ENCODE peak calls at places on chromosomes 11 and 22, in ten cellular contexts. W, N, J, F, I, B, S, A, O and T are unnamed samples.

GRCh38 chr22:37001826-37002225 is 17.4 kb downstream of the TST start:
- DNase-seq in A (no peak), O (no peak), I (no peak), B (no peak), W (no peak), F (no peak), J (no peak), N (no peak), S (no peak), T (no peak)

GRCh38 chr11:10858505-10859360 is 880 bp upstream of the ZBED5 start:
- DNase-seq in F (peak; percentile 84), S (peak; percentile 65), O (peak; percentile 69), N (peak; percentile 19), J (peak; percentile 66), W (no peak), I (peak; percentile 63), A (peak; percentile 55), B (no peak), T (peak; percentile 79)

GRCh38 chr22:19814428-19814827 is 40.2 kb downstream of the GNB1L start:
- DNase-seq in S (peak; percentile 5), F (no peak), B (no peak), A (no peak), N (no peak), W (no peak), O (no peak), I (no peak), J (no peak), T (no peak)

GRCh38 chr22:27212617-27213177 is 555.3 kb downstream of the MIAT start:
- DNase-seq in O (peak; percentile 84), W (peak; percentile 41), I (peak; percentile 96), F (peak; percentile 97), S (no peak), N (peak; percentile 98), J (peak; percentile 86), B (no peak), A (peak; percentile 18), T (peak; percentile 87)

GRCh38 chr11:131914299-131914902 is 544.0 kb downstream of the NTM start:
- DNase-seq in N (peak; percentile 44), O (no peak), I (peak; percentile 20), W (no peak), S (no peak), B (no peak), J (no peak), F (no peak), A (no peak), T (no peak)

GRCh38 chr11:118877487-118878173 is 6.1 kb upstream of the CXCR5 start:
- DNase-seq in N (no peak), B (no peak), F (no peak), I (no peak), A (no peak), W (no peak), S (no peak), O (no peak), J (no peak), T (no peak)

GRCh38 chr22:50578776-50579310 is 616 bp upstream of the CPT1B start:
- DNase-seq in F (peak; percentile 65), S (no peak), W (no peak), I (no peak), N (no peak), A (no peak), J (no peak), B (no peak), O (no peak), T (no peak)

GRCh38 chr22:33240901-33241300 is 182.7 kb upstream of the SYN3 start:
- DNase-seq in N (no peak), F (no peak), W (no peak), J (no peak), A (no peak), I (no peak), O (no peak), S (no peak), B (no peak), T (no peak)

GRCh38 chr22:23012081-23012622 is 58.2 kb upstream of the GNAZ start:
- DNase-seq in F (no peak), S (no peak), A (no peak), I (no peak), O (no peak), N (no peak), B (no peak), J (no peak), W (no peak), T (no peak)

GRCh38 chr11:67409261-67409666 is 5.4 kb downstream of the TBC1D10C start:
- DNase-seq in F (no peak), W (no peak), I (no peak), A (peak; percentile 93), O (no peak), B (peak; percentile 93), N (no peak), S (peak; percentile 57), J (no peak), T (peak; percentile 92)

GRCh38 chr22:46596819-46597218 is 23.4 kb upstream of the GRAMD4 start:
- DNase-seq in B (no peak), W (no peak), A (no peak), F (no peak), I (no peak), O (peak; percentile 96), N (no peak), J (no peak), S (peak; percentile 97), T (no peak)

DNA sequence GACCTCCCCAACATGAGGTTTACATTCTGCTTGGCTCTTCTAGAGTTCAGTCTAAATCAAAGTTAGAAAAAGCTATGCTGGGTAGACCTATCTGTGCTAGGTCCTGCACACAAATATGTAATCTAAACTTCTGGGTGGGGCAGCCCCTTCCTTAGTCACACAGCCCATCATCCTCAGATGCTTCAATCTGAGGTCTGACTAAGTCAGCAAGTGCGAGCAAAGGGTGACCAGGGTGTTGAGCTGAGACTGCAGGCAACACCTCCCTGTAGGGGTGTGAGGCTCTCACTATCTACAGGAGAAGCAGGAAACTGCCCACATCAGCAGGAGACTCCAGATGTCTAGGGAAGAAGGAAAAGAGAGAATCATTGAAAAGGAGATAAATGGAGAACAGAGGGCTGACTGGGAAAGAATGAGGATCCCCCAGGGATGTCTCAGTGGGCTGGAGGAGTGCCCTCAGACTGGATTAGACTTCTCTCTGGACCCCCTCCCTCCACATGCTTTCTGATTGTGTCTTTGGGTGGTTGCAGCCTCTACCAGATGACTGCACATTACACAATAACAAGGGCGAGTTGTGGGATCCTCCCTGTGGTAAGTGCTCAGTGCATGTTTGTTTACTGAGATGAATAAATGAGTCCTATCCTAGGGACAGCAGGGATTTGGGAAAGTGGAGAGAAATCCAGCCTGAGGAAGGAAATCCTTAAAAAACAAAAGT is 266.2 kb upstream of the PLET1 start:
- DNase-seq in N (no peak), O (no peak), B (no peak), F (no peak), J (no peak), W (no peak), I (no peak), A (no peak), S (no peak), T (no peak)
- TF ChIP-seq POLR2A in N (no peak), O (no peak), B (no peak), F (no peak), J (no peak), W (no peak), I (no peak), A (no peak), S (no peak), T (no peak)

GRCh38 chr11:911890-912219 is 1.2 kb upstream of the CHID1 start:
- DNase-seq in N (no peak), W (no peak), F (no peak), S (no peak), O (no peak), B (no peak), J (no peak), I (no peak), A (no peak), T (no peak)

GRCh38 chr11:909406-909805 is 1.2 kb downstream of the CHID1 start:
- DNase-seq in O (no peak), S (no peak), F (no peak), A (no peak), J (no peak), W (no peak), I (no peak), B (no peak), N (no peak), T (no peak)

GRCh38 chr11:910044-910588 is 494 bp downstream of the CHID1 start:
- DNase-seq in F (no peak), W (no peak), J (no peak), A (no peak), B (peak; percentile 62), N (no peak), O (no peak), S (no peak), I (no peak), T (no peak)

GRCh38 chr11:911031-911889 is 650 bp upstream of the CHID1 start:
- DNase-seq in N (peak; percentile 64), B (no peak), S (peak; percentile 42), F (no peak), O (peak; percentile 44), W (no peak), A (peak; percentile 31), J (peak; percentile 58), I (peak; percentile 51), T (peak; percentile 85)

GRCh38 chr11:910589-911030 is at the start of gene CHID1:
- DNase-seq in I (peak; percentile 81), W (peak; percentile 96), O (peak; percentile 88), S (peak; percentile 91), N (peak; percentile 67), F (peak; percentile 90), B (peak; percentile 99), J (peak; percentile 91), A (peak; percentile 77), T (peak; percentile 89)
- TF ChIP-seq POLR2A in I (peak; percentile 78), W (peak; percentile 37), O (no peak), S (no peak), N (no peak), F (no peak), B (peak; percentile 74), J (no peak), A (peak; percentile 43), T (peak; percentile 45)

GRCh38 chr22:41687901-41688364 is 734 bp downstream of the SNU13 start:
- DNase-seq in B (no peak), J (no peak), S (no peak), W (no peak), I (peak; percentile 52), O (peak; percentile 18), N (peak; percentile 22), F (no peak), A (peak; percentile 34), T (peak; percentile 73)
- TF ChIP-seq POLR2A in B (no peak), J (no peak), S (no peak), W (no peak), I (no peak), O (no peak), N (no peak), F (no peak), A (no peak), T (no peak)

DNA sequence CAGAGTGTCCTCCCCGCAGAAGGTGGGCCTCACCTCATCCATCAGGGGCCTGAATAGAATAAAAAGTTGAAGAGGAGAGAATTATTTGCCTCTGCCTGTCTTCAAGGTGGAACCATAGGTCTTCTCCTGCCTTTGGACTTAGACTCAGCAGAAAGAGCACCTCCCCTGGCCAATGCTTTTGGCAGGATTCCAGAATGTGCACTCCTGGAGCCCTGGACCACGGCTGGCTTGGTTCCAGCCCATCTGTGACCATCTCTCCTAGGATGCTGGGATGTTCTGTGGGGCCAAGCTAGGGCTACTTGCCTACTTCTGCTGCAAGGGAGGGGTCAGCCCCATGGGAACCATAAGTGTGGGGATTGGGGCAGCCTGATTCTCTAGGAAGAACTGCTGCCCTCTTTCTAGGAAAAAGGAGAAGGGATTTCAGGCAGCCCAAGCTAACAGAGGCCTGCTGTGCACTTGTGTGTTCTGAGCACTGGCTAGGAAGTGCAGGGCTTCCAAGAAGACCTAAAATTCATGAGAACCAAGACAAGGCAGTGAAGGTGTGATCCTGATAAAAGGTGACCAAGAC is 32.2 kb upstream of the SHANK2 start:
- DNase-seq in B (no peak), I (no peak), J (no peak), W (no peak), S (peak; percentile 54), N (no peak), A (no peak), O (peak; percentile 60), F (peak; percentile 19), T (no peak)
- TF ChIP-seq POLR2A in B (no peak), I (no peak), J (no peak), W (no peak), S (no peak), N (no peak), A (no peak), O (no peak), F (no peak), T (no peak)